ENCODE peak calls at places on chromosomes 2 and 18, in six cellular contexts. One of them, this sample, is unnamed.

GRCh38 chr2:68726608-68727367 is 7.8 kb upstream of the ARHGAP25 start:
- DNase-seq in H9: no peak
- DNase-seq in IMR-90: no peak
- DNase-seq in mesenchymal stem cell: peak; percentile 28
- DNase-seq in H1: no peak
- DNase-seq in trophoblast cell: no peak
- DNase-seq in this sample: no peak

GRCh38 chr2:160028431-160029269 is 33.8 kb downstream of the PLA2R1 start:
- DNase-seq in H9: no peak
- DNase-seq in IMR-90: peak; percentile 58
- DNase-seq in mesenchymal stem cell: peak; percentile 45
- DNase-seq in H1: no peak
- DNase-seq in trophoblast cell: no peak
- DNase-seq in this sample: no peak

GRCh38 chr2:24209389-24210105 is 34.7 kb downstream of the FAM228A start:
- DNase-seq in H9: no peak
- DNase-seq in IMR-90: no peak
- DNase-seq in mesenchymal stem cell: no peak
- DNase-seq in H1: no peak
- DNase-seq in trophoblast cell: no peak
- DNase-seq in this sample: no peak

GRCh38 chr18:55763298-55763697 is 175.3 kb upstream of the TCF4 start:
- DNase-seq in H9: no peak
- DNase-seq in IMR-90: peak; percentile 85
- DNase-seq in mesenchymal stem cell: peak; percentile 47
- DNase-seq in H1: no peak
- DNase-seq in trophoblast cell: no peak
- DNase-seq in this sample: no peak

GRCh38 chr2:67945976-67946375 is 116.8 kb downstream of the C1D start:
- DNase-seq in H9: no peak
- DNase-seq in IMR-90: no peak
- DNase-seq in mesenchymal stem cell: no peak
- DNase-seq in H1: no peak
- DNase-seq in trophoblast cell: no peak
- DNase-seq in this sample: no peak

GRCh38 chr2:189519631-189520387 is 60.8 kb downstream of the SLC40A1 start:
- DNase-seq in H9: no peak
- DNase-seq in IMR-90: no peak
- DNase-seq in mesenchymal stem cell: no peak
- DNase-seq in H1: no peak
- DNase-seq in trophoblast cell: no peak
- DNase-seq in this sample: no peak

GRCh38 chr2:120435671-120436459 is 89.9 kb downstream of the INHBB start:
- DNase-seq in H9: peak; percentile 14
- DNase-seq in IMR-90: no peak
- DNase-seq in mesenchymal stem cell: no peak
- DNase-seq in H1: no peak
- DNase-seq in trophoblast cell: no peak
- DNase-seq in this sample: no peak

GRCh38 chr18:31723998-31724711 is 36.5 kb downstream of the SLC25A52 start:
- DNase-seq in H9: no peak
- DNase-seq in IMR-90: no peak
- DNase-seq in mesenchymal stem cell: no peak
- DNase-seq in H1: no peak
- DNase-seq in trophoblast cell: no peak
- DNase-seq in this sample: no peak

GRCh38 chr2:236546561-236546961 is 23.1 kb upstream of the ACKR3 start:
- DNase-seq in H9: no peak
- DNase-seq in IMR-90: no peak
- DNase-seq in mesenchymal stem cell: no peak
- DNase-seq in H1: no peak
- DNase-seq in trophoblast cell: no peak
- DNase-seq in this sample: no peak

GRCh38 chr2:2919574-2920365 is 457.8 kb downstream of the EIPR1 start:
- DNase-seq in H9: no peak
- DNase-seq in IMR-90: no peak
- DNase-seq in mesenchymal stem cell: no peak
- DNase-seq in H1: no peak
- DNase-seq in trophoblast cell: no peak
- DNase-seq in this sample: no peak

GRCh38 chr18:23049698-23050373 is 85.4 kb upstream of the CABLES1 start:
- DNase-seq in H9: no peak
- DNase-seq in IMR-90: no peak
- DNase-seq in mesenchymal stem cell: no peak
- DNase-seq in H1: no peak
- DNase-seq in trophoblast cell: no peak
- DNase-seq in this sample: no peak

GRCh38 chr2:220455389-220455788 is 828.0 kb downstream of the SLC4A3 start:
- DNase-seq in H9: no peak
- DNase-seq in IMR-90: peak; percentile 74
- DNase-seq in mesenchymal stem cell: no peak
- DNase-seq in H1: no peak
- DNase-seq in trophoblast cell: no peak
- DNase-seq in this sample: no peak

GRCh38 chr18:36012891-36013290 is 40.4 kb downstream of the RMP24 start:
- DNase-seq in H9: no peak
- DNase-seq in IMR-90: no peak
- DNase-seq in mesenchymal stem cell: no peak
- DNase-seq in H1: no peak
- DNase-seq in trophoblast cell: no peak
- DNase-seq in this sample: no peak

GRCh38 chr2:12170151-12170550 is 423.7 kb downstream of the LPIN1 start:
- DNase-seq in H9: no peak
- DNase-seq in IMR-90: peak; percentile 38
- DNase-seq in mesenchymal stem cell: peak; percentile 92
- DNase-seq in H1: no peak
- DNase-seq in trophoblast cell: no peak
- DNase-seq in this sample: no peak

GRCh38 chr2:55033921-55034320 is 16.3 kb downstream of the RTN4 start:
- DNase-seq in H9: no peak
- DNase-seq in IMR-90: no peak
- DNase-seq in mesenchymal stem cell: no peak
- DNase-seq in H1: no peak
- DNase-seq in trophoblast cell: no peak
- DNase-seq in this sample: no peak

GRCh38 chr18:31876707-31877106 is 66.2 kb downstream of the TRAPPC8 start:
- DNase-seq in H9: no peak
- DNase-seq in IMR-90: peak; percentile 17
- DNase-seq in mesenchymal stem cell: no peak
- DNase-seq in H1: no peak
- DNase-seq in trophoblast cell: no peak
- DNase-seq in this sample: no peak

GRCh38 chr18:23900979-23901378 is 113.6 kb upstream of the TTC39C start:
- DNase-seq in H9: no peak
- DNase-seq in IMR-90: no peak
- DNase-seq in mesenchymal stem cell: no peak
- DNase-seq in H1: no peak
- DNase-seq in trophoblast cell: no peak
- DNase-seq in this sample: no peak

GRCh38 chr2:181613241-181613640 is 43.7 kb downstream of the CERKL start:
- DNase-seq in H9: no peak
- DNase-seq in IMR-90: no peak
- DNase-seq in mesenchymal stem cell: no peak
- DNase-seq in H1: no peak
- DNase-seq in trophoblast cell: no peak
- DNase-seq in this sample: no peak

GRCh38 chr18:63111549-63112402 is 207.8 kb downstream of the BCL2 start:
- DNase-seq in H9: no peak
- DNase-seq in IMR-90: no peak
- DNase-seq in mesenchymal stem cell: peak; percentile 5
- DNase-seq in H1: no peak
- DNase-seq in trophoblast cell: no peak
- DNase-seq in this sample: no peak

GRCh38 chr2:170588729-170589128 is 126.4 kb upstream of the SP5 start:
- DNase-seq in H9: no peak
- DNase-seq in IMR-90: no peak
- DNase-seq in mesenchymal stem cell: no peak
- DNase-seq in H1: no peak
- DNase-seq in trophoblast cell: no peak
- DNase-seq in this sample: no peak
- H4K8ac ChIP-seq in H9: no peak overlapping the region
- H4K8ac ChIP-seq in IMR-90: no peak overlapping the region
- H4K8ac ChIP-seq in mesenchymal stem cell: no peak overlapping the region
- H4K8ac ChIP-seq in H1: no peak overlapping the region
- H4K8ac ChIP-seq in trophoblast cell: no peak overlapping the region
- H4K8ac ChIP-seq in this sample: no peak overlapping the region

GRCh38 chr2:166764702-166765101 is 123.6 kb upstream of the XIRP2 start:
- DNase-seq in H9: no peak
- DNase-seq in IMR-90: no peak
- DNase-seq in mesenchymal stem cell: no peak
- DNase-seq in H1: no peak
- DNase-seq in trophoblast cell: no peak
- DNase-seq in this sample: no peak

GRCh38 chr2:166764216-166764615 is 124.1 kb upstream of the XIRP2 start:
- DNase-seq in H9: no peak
- DNase-seq in IMR-90: no peak
- DNase-seq in mesenchymal stem cell: no peak
- DNase-seq in H1: no peak
- DNase-seq in trophoblast cell: no peak
- DNase-seq in this sample: no peak

GRCh38 chr2:166768393-166769123 is 119.7 kb upstream of the XIRP2 start:
- DNase-seq in H9: no peak
- DNase-seq in IMR-90: no peak
- DNase-seq in mesenchymal stem cell: no peak
- DNase-seq in H1: no peak
- DNase-seq in trophoblast cell: no peak
- DNase-seq in this sample: no peak

GRCh38 chr2:166765141-166765540 is 123.1 kb upstream of the XIRP2 start:
- DNase-seq in H9: peak; percentile 58
- DNase-seq in IMR-90: peak; percentile 34
- DNase-seq in mesenchymal stem cell: no peak
- DNase-seq in H1: peak; percentile 29
- DNase-seq in trophoblast cell: no peak
- DNase-seq in this sample: no peak

DNA sequence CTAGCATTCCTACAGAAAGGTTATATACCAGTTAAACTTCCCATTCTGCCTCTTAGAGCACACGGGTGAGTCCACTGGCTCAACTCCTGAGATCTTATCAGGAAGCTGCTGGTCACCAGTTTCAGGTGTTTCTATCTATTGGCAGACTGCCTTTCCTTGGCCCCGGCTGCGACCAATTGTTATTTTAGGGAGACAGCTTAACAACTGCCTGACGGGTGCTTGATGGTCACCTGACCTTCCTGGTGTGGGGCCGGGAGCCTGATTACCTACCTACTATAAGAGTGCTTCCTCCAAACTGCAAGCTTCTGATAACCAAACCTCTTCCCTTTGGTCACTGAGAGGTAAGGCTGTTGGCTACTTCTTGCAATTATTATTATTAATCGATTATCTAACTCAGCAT is 122.1 kb upstream of the XIRP2 start:
- DNase-seq in H9: peak; percentile 38
- DNase-seq in IMR-90: no peak
- DNase-seq in mesenchymal stem cell: no peak
- DNase-seq in H1: no peak
- DNase-seq in trophoblast cell: no peak
- DNase-seq in this sample: no peak
- H2AFZ ChIP-seq in H9: no peak overlapping the region
- H2AFZ ChIP-seq in IMR-90: no peak overlapping the region
- H2AFZ ChIP-seq in mesenchymal stem cell: no peak overlapping the region
- H2AFZ ChIP-seq in H1: peak overlapping the region; percentile 64
- H2AFZ ChIP-seq in trophoblast cell: no peak overlapping the region
- H2AFZ ChIP-seq in this sample: no peak overlapping the region

GRCh38 chr18:5295981-5296705 is 617 bp upstream of the ZBTB14 start:
- DNase-seq in H9: peak; percentile 94
- DNase-seq in IMR-90: peak; percentile 96
- DNase-seq in mesenchymal stem cell: peak; percentile 97
- DNase-seq in H1: peak; percentile 80
- DNase-seq in trophoblast cell: peak; percentile 94
- DNase-seq in this sample: peak; percentile 97

GRCh38 chr18:5294618-5295230 is 802 bp downstream of the ZBTB14 start:
- DNase-seq in H9: peak; percentile 65
- DNase-seq in IMR-90: peak; percentile 51
- DNase-seq in mesenchymal stem cell: peak; percentile 76
- DNase-seq in H1: no peak
- DNase-seq in trophoblast cell: peak; percentile 71
- DNase-seq in this sample: peak; percentile 54

GRCh38 chr18:5294113-5294617 is 1.4 kb downstream of the ZBTB14 start:
- DNase-seq in H9: no peak
- DNase-seq in IMR-90: peak; percentile 5
- DNase-seq in mesenchymal stem cell: no peak
- DNase-seq in H1: no peak
- DNase-seq in trophoblast cell: no peak
- DNase-seq in this sample: no peak

GRCh38 chr18:5296706-5297320 is 1.3 kb upstream of the ZBTB14 start:
- DNase-seq in H9: peak; percentile 91
- DNase-seq in IMR-90: peak; percentile 85
- DNase-seq in mesenchymal stem cell: peak; percentile 93
- DNase-seq in H1: peak; percentile 70
- DNase-seq in trophoblast cell: peak; percentile 87
- DNase-seq in this sample: peak; percentile 66

DNA sequence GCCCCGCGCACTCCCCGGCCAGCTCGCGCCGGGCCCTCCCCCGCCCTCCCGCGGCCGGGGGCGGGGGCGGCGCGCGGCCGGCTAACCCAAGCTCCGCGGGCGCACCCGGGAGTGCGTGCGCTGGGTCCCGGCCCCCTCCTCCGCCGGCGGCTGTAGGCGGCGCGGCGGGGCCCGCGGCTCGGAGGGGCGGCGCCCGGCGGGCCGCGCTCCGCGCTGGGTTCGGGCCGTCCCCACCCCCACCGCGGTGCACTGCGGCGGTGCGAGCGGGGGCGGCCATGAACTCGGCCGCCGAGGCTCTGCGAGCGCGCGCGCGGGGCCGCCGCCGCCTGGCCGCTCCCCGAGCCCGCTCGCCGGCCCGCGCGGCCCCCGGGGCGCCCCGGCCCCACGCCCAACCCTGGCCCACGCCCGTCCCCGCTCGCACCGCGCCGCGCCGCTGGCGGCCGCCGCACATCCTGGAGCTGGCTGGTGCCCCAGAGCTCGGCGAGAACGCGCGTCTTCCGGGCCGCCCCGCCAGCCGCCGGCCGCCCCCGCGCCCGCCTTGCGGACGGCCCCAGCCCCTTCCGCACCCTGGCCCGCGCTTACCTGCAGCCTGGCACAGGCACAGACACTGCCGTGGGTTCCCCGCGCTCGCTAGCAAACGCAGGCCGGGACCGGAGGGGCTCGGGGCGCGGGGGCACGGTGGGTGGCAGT is at the start of gene ZBTB14:
- DNase-seq in H9: peak; percentile 43
- DNase-seq in IMR-90: peak; percentile 54
- DNase-seq in mesenchymal stem cell: peak; percentile 65
- DNase-seq in H1: no peak
- DNase-seq in trophoblast cell: peak; percentile 37
- DNase-seq in this sample: peak; percentile 65
- H3K23ac ChIP-seq in H9: no peak within 1 kb of the TSS
- H3K23ac ChIP-seq in IMR-90: peak within 1 kb of the TSS; percentile 92
- H3K23ac ChIP-seq in mesenchymal stem cell: peak within 1 kb of the TSS; percentile 98
- H3K23ac ChIP-seq in H1: no peak within 1 kb of the TSS
- H3K23ac ChIP-seq in trophoblast cell: no peak within 1 kb of the TSS
- H3K23ac ChIP-seq in this sample: peak within 1 kb of the TSS; percentile 62

DNA sequence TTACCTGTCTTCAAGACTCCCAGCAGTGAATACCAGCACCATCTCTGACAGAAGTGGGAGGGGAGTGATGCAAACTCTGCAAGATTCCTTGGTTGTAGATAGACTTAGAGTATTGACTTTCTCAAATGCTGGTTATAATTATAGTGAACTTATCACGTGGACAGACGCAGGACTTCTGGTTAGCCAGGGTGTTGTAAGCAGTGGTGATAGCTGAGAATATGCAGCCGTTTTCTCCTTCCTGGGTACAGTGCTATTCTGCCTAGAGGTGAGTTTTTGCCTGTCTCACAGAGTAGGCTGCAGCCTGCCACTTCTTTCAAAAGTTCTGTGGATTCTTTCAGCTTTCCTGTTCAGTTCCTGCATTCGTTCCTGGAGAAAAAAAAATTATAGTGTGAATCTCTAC is 733 bp upstream of the CXCR2 start:
- DNase-seq in H9: no peak
- DNase-seq in IMR-90: peak; percentile 4
- DNase-seq in mesenchymal stem cell: no peak
- DNase-seq in H1: no peak
- DNase-seq in trophoblast cell: peak; percentile 42
- DNase-seq in this sample: no peak
- H4K8ac ChIP-seq in H9: no peak overlapping the region
- H4K8ac ChIP-seq in IMR-90: no peak overlapping the region
- H4K8ac ChIP-seq in mesenchymal stem cell: no peak overlapping the region
- H4K8ac ChIP-seq in H1: no peak overlapping the region
- H4K8ac ChIP-seq in trophoblast cell: no peak overlapping the region
- H4K8ac ChIP-seq in this sample: no peak overlapping the region

This sample was measured in neuronal stem cell.